ENCODE peak calls at places on chromosomes 13 and 19, in nine cellular contexts. One of them, this sample, is unnamed.

GRCh38 chr13:90869580-90869979 is 477.9 kb upstream of the MIR17HG start:
- DNase-seq in HFFc6: no peak
- DNase-seq in fibroblast of lung: no peak
- DNase-seq in tibial nerve: no peak
- DNase-seq in lung: no peak
- DNase-seq in astrocyte of the spinal cord: no peak
- DNase-seq in IMR-90: no peak
- DNase-seq in psoas muscle: no peak
- DNase-seq in foreskin keratinocyte: no peak
- DNase-seq in this sample: no peak

GRCh38 chr13:51731759-51732158 is 72.2 kb downstream of the DHRS12 start:
- DNase-seq in tibial nerve: no peak
- DNase-seq in foreskin keratinocyte: no peak
- DNase-seq in lung: no peak
- DNase-seq in IMR-90: peak; percentile 54
- DNase-seq in psoas muscle: no peak
- DNase-seq in fibroblast of lung: peak; percentile 83
- DNase-seq in astrocyte of the spinal cord: peak; percentile 56
- DNase-seq in HFFc6: peak; percentile 48
- DNase-seq in this sample: no peak

GRCh38 chr13:36046672-36047071 is 84.5 kb downstream of the DCLK1 start:
- DNase-seq in HFFc6: no peak
- DNase-seq in tibial nerve: no peak
- DNase-seq in IMR-90: no peak
- DNase-seq in astrocyte of the spinal cord: no peak
- DNase-seq in foreskin keratinocyte: no peak
- DNase-seq in psoas muscle: no peak
- DNase-seq in fibroblast of lung: no peak
- DNase-seq in lung: no peak
- DNase-seq in this sample: no peak

GRCh38 chr13:108342369-108343289 is 73.1 kb downstream of the TNFSF13B start:
- DNase-seq in astrocyte of the spinal cord: peak; percentile 55
- DNase-seq in tibial nerve: no peak
- DNase-seq in lung: no peak
- DNase-seq in foreskin keratinocyte: no peak
- DNase-seq in psoas muscle: no peak
- DNase-seq in IMR-90: peak; percentile 35
- DNase-seq in HFFc6: peak; percentile 18
- DNase-seq in fibroblast of lung: peak; percentile 53
- DNase-seq in this sample: no peak

GRCh38 chr19:43524922-43525835 is 1.8 kb downstream of the ETHE1 start:
- DNase-seq in foreskin keratinocyte: peak; percentile 60
- DNase-seq in HFFc6: no peak
- DNase-seq in astrocyte of the spinal cord: peak; percentile 22
- DNase-seq in fibroblast of lung: peak; percentile 54
- DNase-seq in IMR-90: peak; percentile 32
- DNase-seq in tibial nerve: peak; percentile 58
- DNase-seq in lung: peak; percentile 70
- DNase-seq in psoas muscle: peak; percentile 41
- DNase-seq in this sample: no peak

GRCh38 chr19:32498641-32499200 is 82.3 kb upstream of the PDCD5 start:
- DNase-seq in psoas muscle: no peak
- DNase-seq in astrocyte of the spinal cord: peak; percentile 6
- DNase-seq in IMR-90: no peak
- DNase-seq in foreskin keratinocyte: no peak
- DNase-seq in HFFc6: no peak
- DNase-seq in tibial nerve: no peak
- DNase-seq in lung: no peak
- DNase-seq in fibroblast of lung: no peak
- DNase-seq in this sample: no peak

GRCh38 chr13:97911311-97912138 is 42.0 kb upstream of the IPO5 start:
- DNase-seq in tibial nerve: no peak
- DNase-seq in IMR-90: peak; percentile 32
- DNase-seq in psoas muscle: no peak
- DNase-seq in lung: no peak
- DNase-seq in fibroblast of lung: no peak
- DNase-seq in HFFc6: peak; percentile 22
- DNase-seq in astrocyte of the spinal cord: peak; percentile 27
- DNase-seq in foreskin keratinocyte: peak; percentile 32
- DNase-seq in this sample: no peak

GRCh38 chr19:49786432-49786831 is 19.6 kb downstream of the AP2A1 start:
- DNase-seq in IMR-90: peak; percentile 53
- DNase-seq in HFFc6: peak; percentile 35
- DNase-seq in psoas muscle: no peak
- DNase-seq in fibroblast of lung: peak; percentile 58
- DNase-seq in foreskin keratinocyte: no peak
- DNase-seq in lung: no peak
- DNase-seq in astrocyte of the spinal cord: peak; percentile 32
- DNase-seq in tibial nerve: no peak
- DNase-seq in this sample: no peak

DNA sequence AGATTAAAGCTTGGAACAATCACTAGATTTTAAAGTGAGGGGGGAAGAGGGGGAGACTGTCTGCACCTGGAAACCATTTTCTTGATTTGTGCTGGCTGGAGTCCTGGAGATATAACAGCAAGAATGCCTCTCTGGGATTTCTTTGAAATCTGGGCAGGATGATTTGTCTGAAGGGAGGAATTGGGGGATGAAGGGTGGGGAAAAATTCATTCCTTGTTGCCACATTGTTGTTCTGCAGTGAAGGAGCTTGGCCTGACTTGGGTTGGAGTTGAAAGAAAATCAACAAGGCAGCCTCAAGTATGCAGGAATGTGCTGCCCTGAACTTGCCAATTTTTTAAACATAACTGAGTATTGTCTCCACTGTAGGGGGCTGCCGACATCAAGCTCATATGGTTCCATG is 627.6 kb upstream of the KLF12 start:
- DNase-seq in IMR-90: no peak
- DNase-seq in psoas muscle: no peak
- DNase-seq in fibroblast of lung: no peak
- DNase-seq in foreskin keratinocyte: no peak
- DNase-seq in lung: no peak
- DNase-seq in astrocyte of the spinal cord: peak; percentile 83
- DNase-seq in HFFc6: no peak
- DNase-seq in tibial nerve: peak; percentile 6
- DNase-seq in this sample: no peak
- TF ChIP-seq CTCF in IMR-90: no peak
- TF ChIP-seq CTCF in psoas muscle: no peak
- TF ChIP-seq CTCF in fibroblast of lung: no peak
- TF ChIP-seq CTCF in foreskin keratinocyte: no peak
- TF ChIP-seq CTCF in lung: no peak
- TF ChIP-seq CTCF in astrocyte of the spinal cord: no peak
- TF ChIP-seq CTCF in HFFc6: no peak
- TF ChIP-seq CTCF in tibial nerve: no peak
- TF ChIP-seq CTCF in this sample: no peak

GRCh38 chr13:44972956-44973581 is 16.2 kb downstream of the NUFIP1 start:
- DNase-seq in foreskin keratinocyte: no peak
- DNase-seq in IMR-90: peak; percentile 38
- DNase-seq in psoas muscle: no peak
- DNase-seq in fibroblast of lung: peak; percentile 54
- DNase-seq in astrocyte of the spinal cord: peak; percentile 46
- DNase-seq in lung: no peak
- DNase-seq in tibial nerve: no peak
- DNase-seq in HFFc6: peak; percentile 27
- DNase-seq in this sample: no peak

GRCh38 chr13:44974056-44974798 is 15.0 kb downstream of the NUFIP1 start:
- DNase-seq in IMR-90: peak; percentile 65
- DNase-seq in psoas muscle: no peak
- DNase-seq in HFFc6: no peak
- DNase-seq in foreskin keratinocyte: no peak
- DNase-seq in tibial nerve: peak; percentile 63
- DNase-seq in lung: peak; percentile 40
- DNase-seq in astrocyte of the spinal cord: peak; percentile 77
- DNase-seq in fibroblast of lung: peak; percentile 53
- DNase-seq in this sample: no peak

GRCh38 chr13:44967656-44968451 is 21.4 kb downstream of the NUFIP1 start:
- DNase-seq in astrocyte of the spinal cord: peak; percentile 54
- DNase-seq in lung: no peak
- DNase-seq in IMR-90: peak; percentile 31
- DNase-seq in HFFc6: peak; percentile 15
- DNase-seq in psoas muscle: no peak
- DNase-seq in tibial nerve: no peak
- DNase-seq in fibroblast of lung: peak; percentile 57
- DNase-seq in foreskin keratinocyte: no peak
- DNase-seq in this sample: no peak

GRCh38 chr13:44971656-44972595 is 17.3 kb downstream of the NUFIP1 start:
- DNase-seq in IMR-90: peak; percentile 68
- DNase-seq in fibroblast of lung: no peak
- DNase-seq in lung: no peak
- DNase-seq in psoas muscle: no peak
- DNase-seq in astrocyte of the spinal cord: no peak
- DNase-seq in tibial nerve: no peak
- DNase-seq in HFFc6: no peak
- DNase-seq in foreskin keratinocyte: no peak
- DNase-seq in this sample: no peak

GRCh38 chr13:44969858-44970484 is 19.3 kb downstream of the NUFIP1 start:
- DNase-seq in astrocyte of the spinal cord: peak; percentile 79
- DNase-seq in HFFc6: peak; percentile 51
- DNase-seq in foreskin keratinocyte: peak; percentile 13
- DNase-seq in IMR-90: peak; percentile 71
- DNase-seq in tibial nerve: peak; percentile 18
- DNase-seq in lung: no peak
- DNase-seq in psoas muscle: no peak
- DNase-seq in fibroblast of lung: peak; percentile 76
- DNase-seq in this sample: no peak
- TF ChIP-seq CTCF in astrocyte of the spinal cord: peak; percentile 69
- TF ChIP-seq CTCF in HFFc6: peak; percentile 94
- TF ChIP-seq CTCF in foreskin keratinocyte: peak; percentile 89
- TF ChIP-seq CTCF in IMR-90: peak; percentile 87
- TF ChIP-seq CTCF in tibial nerve: peak; percentile 68
- TF ChIP-seq CTCF in lung: peak; percentile 53
- TF ChIP-seq CTCF in psoas muscle: peak; percentile 86
- TF ChIP-seq CTCF in fibroblast of lung: peak; percentile 75
- TF ChIP-seq CTCF in this sample: peak; percentile 92

GRCh38 chr13:49099513-49099877 is 120.6 kb upstream of the MLNR start:
- DNase-seq in IMR-90: no peak
- DNase-seq in tibial nerve: no peak
- DNase-seq in lung: no peak
- DNase-seq in fibroblast of lung: no peak
- DNase-seq in HFFc6: no peak
- DNase-seq in psoas muscle: no peak
- DNase-seq in astrocyte of the spinal cord: no peak
- DNase-seq in foreskin keratinocyte: no peak
- DNase-seq in this sample: no peak

GRCh38 chr13:49100637-49101570 is 119.2 kb upstream of the MLNR start:
- DNase-seq in fibroblast of lung: no peak
- DNase-seq in foreskin keratinocyte: no peak
- DNase-seq in astrocyte of the spinal cord: no peak
- DNase-seq in tibial nerve: no peak
- DNase-seq in psoas muscle: no peak
- DNase-seq in lung: no peak
- DNase-seq in IMR-90: no peak
- DNase-seq in HFFc6: no peak
- DNase-seq in this sample: no peak

GRCh38 chr13:49097374-49097773 is 121.7 kb downstream of the FNDC3A start:
- DNase-seq in psoas muscle: no peak
- DNase-seq in astrocyte of the spinal cord: peak; percentile 69
- DNase-seq in tibial nerve: no peak
- DNase-seq in foreskin keratinocyte: peak; percentile 75
- DNase-seq in HFFc6: peak; percentile 40
- DNase-seq in IMR-90: peak; percentile 85
- DNase-seq in lung: no peak
- DNase-seq in fibroblast of lung: peak; percentile 89
- DNase-seq in this sample: no peak

GRCh38 chr13:49098198-49098597 is 121.9 kb upstream of the MLNR start:
- DNase-seq in psoas muscle: no peak
- DNase-seq in tibial nerve: no peak
- DNase-seq in IMR-90: peak; percentile 99
- DNase-seq in HFFc6: peak; percentile 97
- DNase-seq in fibroblast of lung: peak; percentile 95
- DNase-seq in lung: no peak
- DNase-seq in astrocyte of the spinal cord: peak; percentile 92
- DNase-seq in foreskin keratinocyte: peak; percentile 78
- DNase-seq in this sample: no peak

DNA sequence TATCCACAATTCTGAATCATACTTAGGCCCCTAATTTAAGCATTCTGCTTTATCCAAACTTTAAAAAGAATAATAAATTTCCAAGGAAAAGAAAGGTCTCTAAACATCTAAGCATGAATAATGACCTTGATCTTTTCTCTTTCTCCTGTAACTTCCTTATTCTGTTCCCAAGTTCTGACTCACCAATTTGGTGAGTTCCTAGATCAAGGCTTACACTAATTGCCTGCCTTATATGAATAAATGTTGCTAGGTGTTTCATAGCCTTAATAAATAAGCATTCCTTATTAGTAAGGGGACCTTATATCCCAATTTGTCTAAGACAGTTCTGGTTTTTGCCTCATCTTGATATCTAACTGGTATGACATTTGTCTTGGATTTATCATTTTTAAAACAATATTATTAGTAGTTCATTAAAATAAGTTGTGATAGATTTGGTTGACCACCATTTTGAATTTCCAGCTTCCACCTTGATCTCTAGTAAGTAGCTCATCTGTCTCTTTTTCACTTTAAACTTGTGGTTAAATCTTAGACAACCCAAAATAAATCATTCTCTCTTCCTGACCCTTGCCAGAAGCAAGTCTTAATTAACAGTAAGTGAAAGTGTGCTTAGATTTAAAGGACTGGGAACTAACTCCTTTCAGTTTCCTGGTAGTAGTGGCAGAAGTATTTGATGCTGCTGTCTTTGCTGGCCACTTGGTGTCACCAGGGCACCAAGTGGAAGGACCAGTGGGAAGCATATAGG is 121.2 kb upstream of the MLNR start:
- DNase-seq in HFFc6: peak; percentile 12
- DNase-seq in astrocyte of the spinal cord: peak; percentile 23
- DNase-seq in lung: no peak
- DNase-seq in psoas muscle: no peak
- DNase-seq in tibial nerve: no peak
- DNase-seq in fibroblast of lung: peak; percentile 41
- DNase-seq in IMR-90: no peak
- DNase-seq in foreskin keratinocyte: no peak
- DNase-seq in this sample: no peak
- TF ChIP-seq CTCF in HFFc6: peak; percentile 69
- TF ChIP-seq CTCF in astrocyte of the spinal cord: peak; percentile 39
- TF ChIP-seq CTCF in lung: peak; percentile 36
- TF ChIP-seq CTCF in psoas muscle: peak; percentile 40
- TF ChIP-seq CTCF in tibial nerve: no peak
- TF ChIP-seq CTCF in fibroblast of lung: no peak
- TF ChIP-seq CTCF in IMR-90: peak; percentile 27
- TF ChIP-seq CTCF in foreskin keratinocyte: peak; percentile 41
- TF ChIP-seq CTCF in this sample: peak; percentile 54

DNA sequence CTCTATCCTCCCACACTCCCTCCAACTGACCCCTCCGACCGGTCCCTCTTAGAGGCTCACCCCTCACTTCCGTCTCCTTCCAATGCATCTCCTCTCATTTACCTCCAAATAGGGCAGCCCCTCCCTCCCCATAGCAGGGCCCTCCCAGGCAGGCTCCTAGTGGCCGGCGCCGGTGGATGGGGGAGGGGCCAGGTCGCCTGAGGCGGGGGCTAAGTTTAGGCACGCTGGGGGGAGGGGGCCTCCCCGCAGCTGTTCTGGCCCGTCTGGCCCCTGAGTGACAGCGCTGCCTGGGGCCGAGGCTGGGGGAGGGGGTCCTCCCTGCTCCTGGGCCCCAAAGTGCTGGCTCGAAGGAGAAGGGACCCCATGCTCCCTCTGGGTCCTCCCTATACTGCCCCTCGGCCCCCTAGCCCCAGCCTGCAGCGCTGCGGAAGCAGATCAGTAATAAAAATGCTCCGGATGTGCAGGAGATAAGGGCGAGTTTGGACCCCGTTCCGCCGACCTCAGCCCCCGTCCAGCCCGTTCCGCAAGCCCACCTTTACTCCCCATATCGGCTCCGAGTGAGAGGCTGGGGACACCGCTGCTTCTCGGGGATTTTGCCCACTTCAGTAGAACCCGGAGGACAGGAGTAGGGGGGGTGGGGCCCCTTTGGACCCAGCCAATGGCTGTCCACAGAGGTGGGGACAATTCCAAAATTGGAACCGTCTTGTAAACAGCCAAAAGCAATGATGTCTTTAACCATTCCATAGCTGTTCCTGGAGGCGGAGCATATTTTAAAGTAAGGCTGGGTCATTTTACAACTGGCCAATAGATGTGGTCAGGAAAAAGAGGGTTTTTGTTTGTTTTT is 4.0 kb downstream of the RTN2 start:
- DNase-seq in psoas muscle: peak; percentile 79
- DNase-seq in foreskin keratinocyte: no peak
- DNase-seq in astrocyte of the spinal cord: peak; percentile 63
- DNase-seq in lung: no peak
- DNase-seq in HFFc6: peak; percentile 85
- DNase-seq in tibial nerve: no peak
- DNase-seq in IMR-90: peak; percentile 80
- DNase-seq in fibroblast of lung: peak; percentile 91
- DNase-seq in this sample: peak; percentile 33
- TF ChIP-seq CTCF in psoas muscle: no peak
- TF ChIP-seq CTCF in foreskin keratinocyte: no peak
- TF ChIP-seq CTCF in astrocyte of the spinal cord: no peak
- TF ChIP-seq CTCF in lung: no peak
- TF ChIP-seq CTCF in HFFc6: no peak
- TF ChIP-seq CTCF in tibial nerve: no peak
- TF ChIP-seq CTCF in IMR-90: no peak
- TF ChIP-seq CTCF in fibroblast of lung: no peak
- TF ChIP-seq CTCF in this sample: no peak

This sample was measured in neural crest cell.